ENCODE peak calls at places on chromosomes 6 and 20, in eight cellular contexts. One of them, this sample, is unnamed.

GRCh38 chr20:54793270-54793992 is 318.0 kb downstream of the DOK5 start:
- DNase-seq in HFFc6: no peak
- DNase-seq in activated naive CD8-positive, alpha-beta T cell treated with anti-CD3 and anti-CD28 coated beads, Interleukin-2, amount 50 U/mL, for 16 hours: no peak
- DNase-seq in NCI-H510A: no peak
- DNase-seq in stimulated activated naive B cell treated with anti-CD40 and anti-IgM and Interleukin-4, amounts not matched to agents 10 μg/mL and 1 μg/mL and 100 μg/mL, for 72 hours: no peak
- DNase-seq in pons: no peak
- DNase-seq in colonic mucosa: no peak
- DNase-seq in amygdala: no peak
- DNase-seq in this sample: no peak

GRCh38 chr6:158697798-158698197 is 47.9 kb downstream of the SYTL3 start:
- DNase-seq in HFFc6: peak
- DNase-seq in activated naive CD8-positive, alpha-beta T cell treated with anti-CD3 and anti-CD28 coated beads, Interleukin-2, amount 50 U/mL, for 16 hours: no peak
- DNase-seq in NCI-H510A: no peak
- DNase-seq in stimulated activated naive B cell treated with anti-CD40 and anti-IgM and Interleukin-4, amounts not matched to agents 10 μg/mL and 1 μg/mL and 100 μg/mL, for 72 hours: no peak
- DNase-seq in pons: no peak
- DNase-seq in colonic mucosa: no peak
- DNase-seq in amygdala: no peak
- DNase-seq in this sample: no peak

GRCh38 chr6:127932708-127933107 is 31.9 kb upstream of the THEMIS start:
- DNase-seq in HFFc6: no peak
- DNase-seq in activated naive CD8-positive, alpha-beta T cell treated with anti-CD3 and anti-CD28 coated beads, Interleukin-2, amount 50 U/mL, for 16 hours: no peak
- DNase-seq in NCI-H510A: no peak
- DNase-seq in stimulated activated naive B cell treated with anti-CD40 and anti-IgM and Interleukin-4, amounts not matched to agents 10 μg/mL and 1 μg/mL and 100 μg/mL, for 72 hours: no peak
- DNase-seq in pons: no peak
- DNase-seq in colonic mucosa: no peak
- DNase-seq in amygdala: no peak
- DNase-seq in this sample: no peak

GRCh38 chr6:44024597-44025219 is 102.5 kb downstream of the MRPL14 start:
- DNase-seq in HFFc6: no peak
- DNase-seq in activated naive CD8-positive, alpha-beta T cell treated with anti-CD3 and anti-CD28 coated beads, Interleukin-2, amount 50 U/mL, for 16 hours: no peak
- DNase-seq in NCI-H510A: no peak
- DNase-seq in stimulated activated naive B cell treated with anti-CD40 and anti-IgM and Interleukin-4, amounts not matched to agents 10 μg/mL and 1 μg/mL and 100 μg/mL, for 72 hours: no peak
- DNase-seq in pons: no peak
- DNase-seq in colonic mucosa: no peak
- DNase-seq in amygdala: no peak
- DNase-seq in this sample: no peak

GRCh38 chr6:35259194-35259945 is at the start of gene ZNF76:
- DNase-seq in HFFc6: peak
- DNase-seq in activated naive CD8-positive, alpha-beta T cell treated with anti-CD3 and anti-CD28 coated beads, Interleukin-2, amount 50 U/mL, for 16 hours: peak
- DNase-seq in NCI-H510A: peak
- DNase-seq in stimulated activated naive B cell treated with anti-CD40 and anti-IgM and Interleukin-4, amounts not matched to agents 10 μg/mL and 1 μg/mL and 100 μg/mL, for 72 hours: peak
- DNase-seq in pons: peak
- DNase-seq in colonic mucosa: peak
- DNase-seq in amygdala: peak
- DNase-seq in this sample: peak

GRCh38 chr20:3164763-3165410 is 5.2 kb upstream of the FASTKD5 start:
- DNase-seq in HFFc6: no peak
- DNase-seq in activated naive CD8-positive, alpha-beta T cell treated with anti-CD3 and anti-CD28 coated beads, Interleukin-2, amount 50 U/mL, for 16 hours: no peak
- DNase-seq in NCI-H510A: peak
- DNase-seq in stimulated activated naive B cell treated with anti-CD40 and anti-IgM and Interleukin-4, amounts not matched to agents 10 μg/mL and 1 μg/mL and 100 μg/mL, for 72 hours: no peak
- DNase-seq in pons: no peak
- DNase-seq in colonic mucosa: no peak
- DNase-seq in amygdala: no peak
- DNase-seq in this sample: no peak

GRCh38 chr6:5087389-5087788 is 2.2 kb downstream of the PPP1R3G start:
- DNase-seq in HFFc6: no peak
- DNase-seq in activated naive CD8-positive, alpha-beta T cell treated with anti-CD3 and anti-CD28 coated beads, Interleukin-2, amount 50 U/mL, for 16 hours: no peak
- DNase-seq in NCI-H510A: no peak
- DNase-seq in stimulated activated naive B cell treated with anti-CD40 and anti-IgM and Interleukin-4, amounts not matched to agents 10 μg/mL and 1 μg/mL and 100 μg/mL, for 72 hours: no peak
- DNase-seq in pons: peak
- DNase-seq in colonic mucosa: peak
- DNase-seq in amygdala: peak
- DNase-seq in this sample: no peak

GRCh38 chr20:52295556-52295955 is 104.0 kb upstream of the ZFP64 start:
- DNase-seq in HFFc6: no peak
- DNase-seq in activated naive CD8-positive, alpha-beta T cell treated with anti-CD3 and anti-CD28 coated beads, Interleukin-2, amount 50 U/mL, for 16 hours: no peak
- DNase-seq in NCI-H510A: no peak
- DNase-seq in stimulated activated naive B cell treated with anti-CD40 and anti-IgM and Interleukin-4, amounts not matched to agents 10 μg/mL and 1 μg/mL and 100 μg/mL, for 72 hours: no peak
- DNase-seq in pons: no peak
- DNase-seq in colonic mucosa: no peak
- DNase-seq in amygdala: no peak
- DNase-seq in this sample: no peak

GRCh38 chr6:41451039-41451438 is 95.1 kb upstream of the FOXP4 start:
- DNase-seq in HFFc6: no peak
- DNase-seq in activated naive CD8-positive, alpha-beta T cell treated with anti-CD3 and anti-CD28 coated beads, Interleukin-2, amount 50 U/mL, for 16 hours: no peak
- DNase-seq in NCI-H510A: no peak
- DNase-seq in stimulated activated naive B cell treated with anti-CD40 and anti-IgM and Interleukin-4, amounts not matched to agents 10 μg/mL and 1 μg/mL and 100 μg/mL, for 72 hours: no peak
- DNase-seq in pons: no peak
- DNase-seq in colonic mucosa: peak
- DNase-seq in amygdala: no peak
- DNase-seq in this sample: no peak

GRCh38 chr6:21265264-21266044 is 328.1 kb upstream of the SOX4 start:
- DNase-seq in HFFc6: peak
- DNase-seq in activated naive CD8-positive, alpha-beta T cell treated with anti-CD3 and anti-CD28 coated beads, Interleukin-2, amount 50 U/mL, for 16 hours: no peak
- DNase-seq in NCI-H510A: no peak
- DNase-seq in stimulated activated naive B cell treated with anti-CD40 and anti-IgM and Interleukin-4, amounts not matched to agents 10 μg/mL and 1 μg/mL and 100 μg/mL, for 72 hours: no peak
- DNase-seq in pons: no peak
- DNase-seq in colonic mucosa: no peak
- DNase-seq in amygdala: no peak
- DNase-seq in this sample: peak

GRCh38 chr6:11851405-11851804 is 72.8 kb upstream of the ADTRP start:
- DNase-seq in HFFc6: peak
- DNase-seq in activated naive CD8-positive, alpha-beta T cell treated with anti-CD3 and anti-CD28 coated beads, Interleukin-2, amount 50 U/mL, for 16 hours: no peak
- DNase-seq in NCI-H510A: no peak
- DNase-seq in stimulated activated naive B cell treated with anti-CD40 and anti-IgM and Interleukin-4, amounts not matched to agents 10 μg/mL and 1 μg/mL and 100 μg/mL, for 72 hours: no peak
- DNase-seq in pons: no peak
- DNase-seq in colonic mucosa: no peak
- DNase-seq in amygdala: no peak
- DNase-seq in this sample: peak

GRCh38 chr6:38495922-38496635 is 143.7 kb downstream of the BTBD9 start:
- DNase-seq in HFFc6: no peak
- DNase-seq in activated naive CD8-positive, alpha-beta T cell treated with anti-CD3 and anti-CD28 coated beads, Interleukin-2, amount 50 U/mL, for 16 hours: no peak
- DNase-seq in NCI-H510A: no peak
- DNase-seq in stimulated activated naive B cell treated with anti-CD40 and anti-IgM and Interleukin-4, amounts not matched to agents 10 μg/mL and 1 μg/mL and 100 μg/mL, for 72 hours: no peak
- DNase-seq in pons: peak
- DNase-seq in colonic mucosa: no peak
- DNase-seq in amygdala: no peak
- DNase-seq in this sample: no peak

GRCh38 chr6:32854376-32855178 is 585 bp downstream of the PSMB9 start:
- DNase-seq in HFFc6: no peak
- DNase-seq in activated naive CD8-positive, alpha-beta T cell treated with anti-CD3 and anti-CD28 coated beads, Interleukin-2, amount 50 U/mL, for 16 hours: peak
- DNase-seq in NCI-H510A: no peak
- DNase-seq in stimulated activated naive B cell treated with anti-CD40 and anti-IgM and Interleukin-4, amounts not matched to agents 10 μg/mL and 1 μg/mL and 100 μg/mL, for 72 hours: no peak
- DNase-seq in pons: peak
- DNase-seq in colonic mucosa: peak
- DNase-seq in amygdala: no peak
- DNase-seq in this sample: peak

GRCh38 chr20:539848-540247 is 3.7 kb downstream of the CSNK2A1 start:
- DNase-seq in HFFc6: peak
- DNase-seq in activated naive CD8-positive, alpha-beta T cell treated with anti-CD3 and anti-CD28 coated beads, Interleukin-2, amount 50 U/mL, for 16 hours: no peak
- DNase-seq in NCI-H510A: no peak
- DNase-seq in stimulated activated naive B cell treated with anti-CD40 and anti-IgM and Interleukin-4, amounts not matched to agents 10 μg/mL and 1 μg/mL and 100 μg/mL, for 72 hours: no peak
- DNase-seq in pons: no peak
- DNase-seq in colonic mucosa: peak
- DNase-seq in amygdala: no peak
- DNase-seq in this sample: peak

GRCh38 chr6:30884521-30885480 is 482 bp downstream of the DDR1 start:
- DNase-seq in HFFc6: peak
- DNase-seq in activated naive CD8-positive, alpha-beta T cell treated with anti-CD3 and anti-CD28 coated beads, Interleukin-2, amount 50 U/mL, for 16 hours: no peak
- DNase-seq in NCI-H510A: no peak
- DNase-seq in stimulated activated naive B cell treated with anti-CD40 and anti-IgM and Interleukin-4, amounts not matched to agents 10 μg/mL and 1 μg/mL and 100 μg/mL, for 72 hours: peak
- DNase-seq in pons: peak
- DNase-seq in colonic mucosa: peak
- DNase-seq in amygdala: peak
- DNase-seq in this sample: peak

GRCh38 chr6:154113392-154113791 is 74.4 kb downstream of the OPRM1 start:
- DNase-seq in HFFc6: no peak
- DNase-seq in activated naive CD8-positive, alpha-beta T cell treated with anti-CD3 and anti-CD28 coated beads, Interleukin-2, amount 50 U/mL, for 16 hours: no peak
- DNase-seq in NCI-H510A: no peak
- DNase-seq in stimulated activated naive B cell treated with anti-CD40 and anti-IgM and Interleukin-4, amounts not matched to agents 10 μg/mL and 1 μg/mL and 100 μg/mL, for 72 hours: no peak
- DNase-seq in pons: no peak
- DNase-seq in colonic mucosa: no peak
- DNase-seq in amygdala: no peak
- DNase-seq in this sample: peak

GRCh38 chr6:29797120-29797519 is 30.5 kb upstream of the HLA-G start:
- DNase-seq in HFFc6: peak
- DNase-seq in activated naive CD8-positive, alpha-beta T cell treated with anti-CD3 and anti-CD28 coated beads, Interleukin-2, amount 50 U/mL, for 16 hours: no peak
- DNase-seq in NCI-H510A: no peak
- DNase-seq in stimulated activated naive B cell treated with anti-CD40 and anti-IgM and Interleukin-4, amounts not matched to agents 10 μg/mL and 1 μg/mL and 100 μg/mL, for 72 hours: no peak
- DNase-seq in pons: no peak
- DNase-seq in colonic mucosa: no peak
- DNase-seq in amygdala: no peak
- DNase-seq in this sample: peak

GRCh38 chr20:4811661-4812181 is 90.0 kb downstream of the PRND start:
- DNase-seq in HFFc6: no peak
- DNase-seq in activated naive CD8-positive, alpha-beta T cell treated with anti-CD3 and anti-CD28 coated beads, Interleukin-2, amount 50 U/mL, for 16 hours: no peak
- DNase-seq in NCI-H510A: no peak
- DNase-seq in stimulated activated naive B cell treated with anti-CD40 and anti-IgM and Interleukin-4, amounts not matched to agents 10 μg/mL and 1 μg/mL and 100 μg/mL, for 72 hours: peak
- DNase-seq in pons: peak
- DNase-seq in colonic mucosa: peak
- DNase-seq in amygdala: no peak
- DNase-seq in this sample: no peak

GRCh38 chr6:166940643-166941068 is 15.7 kb downstream of the RNASET2 start:
- DNase-seq in HFFc6: no peak
- DNase-seq in activated naive CD8-positive, alpha-beta T cell treated with anti-CD3 and anti-CD28 coated beads, Interleukin-2, amount 50 U/mL, for 16 hours: no peak
- DNase-seq in NCI-H510A: no peak
- DNase-seq in stimulated activated naive B cell treated with anti-CD40 and anti-IgM and Interleukin-4, amounts not matched to agents 10 μg/mL and 1 μg/mL and 100 μg/mL, for 72 hours: no peak
- DNase-seq in pons: no peak
- DNase-seq in colonic mucosa: peak
- DNase-seq in amygdala: no peak
- DNase-seq in this sample: no peak

GRCh38 chr6:83371428-83371827 is 59.4 kb downstream of the ME1 start:
- DNase-seq in HFFc6: peak
- DNase-seq in activated naive CD8-positive, alpha-beta T cell treated with anti-CD3 and anti-CD28 coated beads, Interleukin-2, amount 50 U/mL, for 16 hours: no peak
- DNase-seq in NCI-H510A: no peak
- DNase-seq in stimulated activated naive B cell treated with anti-CD40 and anti-IgM and Interleukin-4, amounts not matched to agents 10 μg/mL and 1 μg/mL and 100 μg/mL, for 72 hours: no peak
- DNase-seq in pons: no peak
- DNase-seq in colonic mucosa: no peak
- DNase-seq in amygdala: no peak
- DNase-seq in this sample: no peak

This sample was measured in mammary epithelial cell.